ENCODE peak calls at places on chromosomes 6 and 20, in ten cellular contexts. O is AG09319; B is HFFc6; Z is heart right ventricle; Y is stimulated activated CD8-positive, alpha-beta memory T cell treated with anti-CD3 and anti-CD28 coated beads, Interleukin-4, amount 100 ng/mL, for 48 hours; H is NK-92 treated with Interleukin-12 subunit alpha and Interleukin-12 subunit beta, amount 100 ng/mL, for 24 hours; X is astrocyte of the spinal cord; M is neural crest cell; F is progenitor cell of endocrine pancreas; N is stimulated activated CD4-positive, alpha-beta T cell treated with anti-CD3 and anti-CD28 coated beads, TNF-alpha, amount 100 ng/mL, for 1 hour. E is an unnamed sample.

GRCh38 chr6:1381397-1382330 is 7.7 kb upstream of the FOXF2 start:
- DNase-seq in X (no peak), B (no peak), O (no peak), F (peak), N (no peak), H (no peak), M (peak), Y (peak), Z (peak), E (peak)

GRCh38 chr20:13441388-13441787 is 197.3 kb downstream of the TASP1 start:
- DNase-seq in X (no peak), Y (no peak), O (no peak), B (no peak), M (no peak), N (no peak), F (no peak), Z (no peak), H (no peak), E (no peak)

GRCh38 chr6:3218266-3218665 is 9.2 kb downstream of the TUBB2B start:
- DNase-seq in B (no peak), O (no peak), M (no peak), Z (no peak), H (no peak), Y (no peak), X (no peak), F (no peak), N (no peak), E (no peak)

GRCh38 chr6:15628499-15629131 is 34.2 kb downstream of the DTNBP1 start:
- DNase-seq in Y (peak), F (no peak), Z (no peak), N (no peak), M (no peak), X (peak), B (peak), H (peak), O (peak), E (no peak)

GRCh38 chr20:47020231-47020630 is 125.6 kb downstream of the EYA2 start:
- DNase-seq in N (no peak), O (no peak), Y (no peak), X (peak), B (no peak), M (no peak), Z (no peak), H (no peak), F (no peak), E (no peak)

GRCh38 chr6:163585932-163586437 is 171.5 kb downstream of the QKI start:
- DNase-seq in X (peak), B (peak), H (no peak), O (peak), Z (peak), M (no peak), F (no peak), Y (no peak), N (no peak), E (no peak)

GRCh38 chr6:138593100-138593877 is 94.0 kb upstream of the NHSL1 start:
- DNase-seq in M (no peak), O (peak), Z (peak), H (no peak), N (no peak), X (peak), F (no peak), B (peak), Y (peak), E (no peak)

GRCh38 chr20:12012241-12013222 is 94.8 kb downstream of the BTBD3 start:
- DNase-seq in F (no peak), Y (peak), Z (peak), N (no peak), H (peak), M (peak), B (peak), O (no peak), X (peak), E (no peak)

GRCh38 chr20:63456429-63457284 is 15.8 kb downstream of the KCNQ2 start:
- DNase-seq in Z (peak), X (no peak), F (no peak), H (no peak), O (no peak), B (no peak), M (no peak), Y (no peak), N (no peak), E (no peak)

GRCh38 chr6:70110128-70111022 is 192.5 kb downstream of the COL9A1 start:
- DNase-seq in M (no peak), N (no peak), O (no peak), Y (no peak), F (no peak), X (peak), H (no peak), B (no peak), Z (no peak), E (no peak)

GRCh38 chr20:61948586-61949362 is 116.9 kb downstream of the TAF4 start:
- DNase-seq in X (no peak), F (no peak), Z (no peak), H (no peak), N (no peak), O (no peak), Y (no peak), M (no peak), B (no peak), E (no peak)

GRCh38 chr20:10639762-10640556 is 33.8 kb downstream of the JAG1 start:
- DNase-seq in O (no peak), Y (no peak), N (no peak), M (no peak), B (no peak), F (no peak), H (no peak), X (no peak), Z (no peak), E (no peak)

GRCh38 chr20:7248392-7248992 is 481.0 kb downstream of the BMP2 start:
- DNase-seq in N (no peak), F (no peak), O (no peak), Y (no peak), B (no peak), H (no peak), Z (no peak), X (no peak), M (no peak), E (no peak)

GRCh38 chr6:49552596-49552995 is 2.1 kb downstream of the C6orf141 start:
- DNase-seq in Y (no peak), B (no peak), O (no peak), Z (no peak), N (no peak), X (no peak), H (no peak), M (no peak), F (no peak), E (no peak)

GRCh38 chr20:41005361-41005729 is 23.3 kb upstream of the TOP1 start:
- DNase-seq in N (no peak), Y (no peak), H (no peak), F (no peak), Z (peak), B (peak), X (peak), O (peak), M (no peak), E (no peak)

GRCh38 chr6:87919001-87919400 is 128.6 kb upstream of the SPACA1 start:
- DNase-seq in X (no peak), Y (no peak), F (no peak), N (no peak), B (no peak), O (no peak), H (no peak), M (no peak), Z (no peak), E (no peak)

GRCh38 chr20:1569417-1569861 is 11.9 kb upstream of the SIRPD start:
- DNase-seq in N (no peak), Y (no peak), B (peak), Z (no peak), M (no peak), X (no peak), O (no peak), F (no peak), H (no peak), E (no peak)

GRCh38 chr6:107991939-107992560 is 34.0 kb upstream of the SEC63 start:
- DNase-seq in N (no peak), B (no peak), F (no peak), H (no peak), M (no peak), X (no peak), O (no peak), Z (no peak), Y (no peak), E (no peak)

GRCh38 chr6:12343122-12343439 is 52.9 kb downstream of the EDN1 start:
- DNase-seq in H (no peak), N (no peak), Z (no peak), Y (no peak), B (peak), X (no peak), F (no peak), O (no peak), M (no peak), E (no peak)

GRCh38 chr6:13457577-13457976 is 29.8 kb downstream of the GFOD1 start:
- DNase-seq in Y (no peak), X (peak), H (no peak), Z (no peak), M (no peak), F (no peak), O (no peak), B (no peak), N (no peak), E (no peak)

GRCh38 chr20:8855315-8855714 is 213.6 kb upstream of the PLCB4 start:
- DNase-seq in B (peak), N (no peak), F (no peak), Y (no peak), O (no peak), X (peak), H (no peak), M (no peak), Z (peak), E (no peak)

E was measured in activated naive CD8-positive, alpha-beta T cell treated with anti-CD3 and anti-CD28 coated beads, Interleukin-2, amount 50 U/mL, for 16 hours.